ENCODE peak calls at places on chromosomes 4 and X, in ten cellular contexts. One of them, this sample, is unnamed.

GRCh38 chr4:40672528-40673522 is 43.2 kb upstream of the RBM47 start:
- DNase-seq in substantia nigra: peak
- DNase-seq in mucosa of gallbladder: peak
- DNase-seq in Peyer's patch: no peak
- DNase-seq in stromal cell of bone marrow: peak
- DNase-seq in activated T-helper 1 cell treated with anti-CD3 and anti-CD28 coated beads, Interleukin-12 subunit alpha, Interleukin-12 subunit beta, Interleukin-2, Interleukin-4 antibody, amounts not matched to agents 30 ng/mL and 10 ng/mL and 1 ng/mL, durations not matched to agents 14 hours and 24 hours and 36 hours: peak
- DNase-seq in left lung: no peak
- DNase-seq in GM10248: peak
- DNase-seq in EL: peak
- DNase-seq in ureter: no peak
- DNase-seq in this sample: peak

GRCh38 chrX:23919706-23920320 is 12.0 kb downstream of the CXorf58 start:
- DNase-seq in Peyer's patch: no peak
- DNase-seq in left lung: no peak
- DNase-seq in ureter: no peak
- DNase-seq in EL: no peak
- DNase-seq in activated T-helper 1 cell treated with anti-CD3 and anti-CD28 coated beads, Interleukin-12 subunit alpha, Interleukin-12 subunit beta, Interleukin-2, Interleukin-4 antibody, amounts not matched to agents 30 ng/mL and 10 ng/mL and 1 ng/mL, durations not matched to agents 14 hours and 24 hours and 36 hours: no peak
- DNase-seq in mucosa of gallbladder: peak
- DNase-seq in stromal cell of bone marrow: no peak
- DNase-seq in GM10248: no peak
- DNase-seq in substantia nigra: no peak
- DNase-seq in this sample: peak

GRCh38 chr4:53119685-53120084 is 246.2 kb downstream of the SCFD2 start:
- DNase-seq in ureter: no peak
- DNase-seq in GM10248: no peak
- DNase-seq in EL: peak
- DNase-seq in activated T-helper 1 cell treated with anti-CD3 and anti-CD28 coated beads, Interleukin-12 subunit alpha, Interleukin-12 subunit beta, Interleukin-2, Interleukin-4 antibody, amounts not matched to agents 30 ng/mL and 10 ng/mL and 1 ng/mL, durations not matched to agents 14 hours and 24 hours and 36 hours: no peak
- DNase-seq in left lung: no peak
- DNase-seq in substantia nigra: no peak
- DNase-seq in Peyer's patch: no peak
- DNase-seq in mucosa of gallbladder: peak
- DNase-seq in stromal cell of bone marrow: no peak
- DNase-seq in this sample: peak

GRCh38 chr4:178185517-178185916 is 743.3 kb upstream of the AGA start:
- DNase-seq in mucosa of gallbladder: no peak
- DNase-seq in left lung: no peak
- DNase-seq in activated T-helper 1 cell treated with anti-CD3 and anti-CD28 coated beads, Interleukin-12 subunit alpha, Interleukin-12 subunit beta, Interleukin-2, Interleukin-4 antibody, amounts not matched to agents 30 ng/mL and 10 ng/mL and 1 ng/mL, durations not matched to agents 14 hours and 24 hours and 36 hours: no peak
- DNase-seq in ureter: no peak
- DNase-seq in GM10248: no peak
- DNase-seq in Peyer's patch: no peak
- DNase-seq in stromal cell of bone marrow: no peak
- DNase-seq in substantia nigra: no peak
- DNase-seq in EL: no peak
- DNase-seq in this sample: no peak

GRCh38 chrX:16633754-16634153 is 16.2 kb upstream of the S100G start:
- DNase-seq in GM10248: no peak
- DNase-seq in EL: peak
- DNase-seq in Peyer's patch: no peak
- DNase-seq in stromal cell of bone marrow: no peak
- DNase-seq in activated T-helper 1 cell treated with anti-CD3 and anti-CD28 coated beads, Interleukin-12 subunit alpha, Interleukin-12 subunit beta, Interleukin-2, Interleukin-4 antibody, amounts not matched to agents 30 ng/mL and 10 ng/mL and 1 ng/mL, durations not matched to agents 14 hours and 24 hours and 36 hours: no peak
- DNase-seq in mucosa of gallbladder: no peak
- DNase-seq in ureter: no peak
- DNase-seq in left lung: no peak
- DNase-seq in substantia nigra: no peak
- DNase-seq in this sample: no peak

GRCh38 chr4:57099363-57099762 is 10.8 kb downstream of the IGFBP7 start:
- DNase-seq in Peyer's patch: no peak
- DNase-seq in stromal cell of bone marrow: no peak
- DNase-seq in ureter: no peak
- DNase-seq in left lung: no peak
- DNase-seq in EL: no peak
- DNase-seq in activated T-helper 1 cell treated with anti-CD3 and anti-CD28 coated beads, Interleukin-12 subunit alpha, Interleukin-12 subunit beta, Interleukin-2, Interleukin-4 antibody, amounts not matched to agents 30 ng/mL and 10 ng/mL and 1 ng/mL, durations not matched to agents 14 hours and 24 hours and 36 hours: no peak
- DNase-seq in GM10248: no peak
- DNase-seq in mucosa of gallbladder: no peak
- DNase-seq in substantia nigra: no peak
- DNase-seq in this sample: no peak

GRCh38 chr4:142222127-142222526 is 585.7 kb downstream of the IL15 start:
- DNase-seq in ureter: no peak
- DNase-seq in Peyer's patch: no peak
- DNase-seq in substantia nigra: no peak
- DNase-seq in left lung: no peak
- DNase-seq in EL: no peak
- DNase-seq in stromal cell of bone marrow: no peak
- DNase-seq in activated T-helper 1 cell treated with anti-CD3 and anti-CD28 coated beads, Interleukin-12 subunit alpha, Interleukin-12 subunit beta, Interleukin-2, Interleukin-4 antibody, amounts not matched to agents 30 ng/mL and 10 ng/mL and 1 ng/mL, durations not matched to agents 14 hours and 24 hours and 36 hours: no peak
- DNase-seq in GM10248: no peak
- DNase-seq in mucosa of gallbladder: no peak
- DNase-seq in this sample: peak

GRCh38 chr4:150619032-150619431 is 37.1 kb downstream of the MAB21L2 start:
- DNase-seq in Peyer's patch: no peak
- DNase-seq in left lung: no peak
- DNase-seq in stromal cell of bone marrow: peak
- DNase-seq in substantia nigra: no peak
- DNase-seq in activated T-helper 1 cell treated with anti-CD3 and anti-CD28 coated beads, Interleukin-12 subunit alpha, Interleukin-12 subunit beta, Interleukin-2, Interleukin-4 antibody, amounts not matched to agents 30 ng/mL and 10 ng/mL and 1 ng/mL, durations not matched to agents 14 hours and 24 hours and 36 hours: no peak
- DNase-seq in ureter: no peak
- DNase-seq in mucosa of gallbladder: no peak
- DNase-seq in EL: no peak
- DNase-seq in GM10248: peak
- DNase-seq in this sample: no peak

GRCh38 chrX:24466025-24466424 is 939 bp downstream of the PDK3 start:
- DNase-seq in mucosa of gallbladder: no peak
- DNase-seq in Peyer's patch: no peak
- DNase-seq in GM10248: no peak
- DNase-seq in EL: no peak
- DNase-seq in substantia nigra: no peak
- DNase-seq in activated T-helper 1 cell treated with anti-CD3 and anti-CD28 coated beads, Interleukin-12 subunit alpha, Interleukin-12 subunit beta, Interleukin-2, Interleukin-4 antibody, amounts not matched to agents 30 ng/mL and 10 ng/mL and 1 ng/mL, durations not matched to agents 14 hours and 24 hours and 36 hours: no peak
- DNase-seq in stromal cell of bone marrow: no peak
- DNase-seq in left lung: no peak
- DNase-seq in ureter: no peak
- DNase-seq in this sample: no peak

GRCh38 chr4:6333301-6334202 is 63.9 kb downstream of the WFS1 start:
- DNase-seq in stromal cell of bone marrow: no peak
- DNase-seq in Peyer's patch: no peak
- DNase-seq in GM10248: no peak
- DNase-seq in ureter: no peak
- DNase-seq in substantia nigra: no peak
- DNase-seq in activated T-helper 1 cell treated with anti-CD3 and anti-CD28 coated beads, Interleukin-12 subunit alpha, Interleukin-12 subunit beta, Interleukin-2, Interleukin-4 antibody, amounts not matched to agents 30 ng/mL and 10 ng/mL and 1 ng/mL, durations not matched to agents 14 hours and 24 hours and 36 hours: no peak
- DNase-seq in left lung: no peak
- DNase-seq in EL: peak
- DNase-seq in mucosa of gallbladder: no peak
- DNase-seq in this sample: no peak

GRCh38 chr4:4603067-4603466 is 61.2 kb upstream of the STX18 start:
- DNase-seq in EL: no peak
- DNase-seq in stromal cell of bone marrow: no peak
- DNase-seq in GM10248: no peak
- DNase-seq in substantia nigra: no peak
- DNase-seq in mucosa of gallbladder: no peak
- DNase-seq in activated T-helper 1 cell treated with anti-CD3 and anti-CD28 coated beads, Interleukin-12 subunit alpha, Interleukin-12 subunit beta, Interleukin-2, Interleukin-4 antibody, amounts not matched to agents 30 ng/mL and 10 ng/mL and 1 ng/mL, durations not matched to agents 14 hours and 24 hours and 36 hours: no peak
- DNase-seq in ureter: no peak
- DNase-seq in Peyer's patch: no peak
- DNase-seq in left lung: no peak
- DNase-seq in this sample: no peak

GRCh38 chr4:68344785-68345184 is 5.1 kb downstream of the YTHDC1 start:
- DNase-seq in EL: no peak
- DNase-seq in substantia nigra: no peak
- DNase-seq in activated T-helper 1 cell treated with anti-CD3 and anti-CD28 coated beads, Interleukin-12 subunit alpha, Interleukin-12 subunit beta, Interleukin-2, Interleukin-4 antibody, amounts not matched to agents 30 ng/mL and 10 ng/mL and 1 ng/mL, durations not matched to agents 14 hours and 24 hours and 36 hours: no peak
- DNase-seq in left lung: peak
- DNase-seq in stromal cell of bone marrow: no peak
- DNase-seq in mucosa of gallbladder: no peak
- DNase-seq in Peyer's patch: no peak
- DNase-seq in ureter: no peak
- DNase-seq in GM10248: no peak
- DNase-seq in this sample: no peak

GRCh38 chr4:6343950-6344408 is 74.3 kb downstream of the WFS1 start:
- DNase-seq in mucosa of gallbladder: peak
- DNase-seq in GM10248: no peak
- DNase-seq in left lung: peak
- DNase-seq in activated T-helper 1 cell treated with anti-CD3 and anti-CD28 coated beads, Interleukin-12 subunit alpha, Interleukin-12 subunit beta, Interleukin-2, Interleukin-4 antibody, amounts not matched to agents 30 ng/mL and 10 ng/mL and 1 ng/mL, durations not matched to agents 14 hours and 24 hours and 36 hours: no peak
- DNase-seq in stromal cell of bone marrow: peak
- DNase-seq in substantia nigra: no peak
- DNase-seq in ureter: no peak
- DNase-seq in EL: peak
- DNase-seq in Peyer's patch: no peak
- DNase-seq in this sample: peak

GRCh38 chr4:7055990-7056325 is 11.9 kb downstream of the GRPEL1 start:
- DNase-seq in substantia nigra: no peak
- DNase-seq in ureter: no peak
- DNase-seq in left lung: peak
- DNase-seq in Peyer's patch: no peak
- DNase-seq in GM10248: no peak
- DNase-seq in EL: no peak
- DNase-seq in activated T-helper 1 cell treated with anti-CD3 and anti-CD28 coated beads, Interleukin-12 subunit alpha, Interleukin-12 subunit beta, Interleukin-2, Interleukin-4 antibody, amounts not matched to agents 30 ng/mL and 10 ng/mL and 1 ng/mL, durations not matched to agents 14 hours and 24 hours and 36 hours: no peak
- DNase-seq in mucosa of gallbladder: no peak
- DNase-seq in stromal cell of bone marrow: no peak
- DNase-seq in this sample: no peak

GRCh38 chr4:181350578-181351420 is 892.4 kb upstream of the TENM3 start:
- DNase-seq in EL: no peak
- DNase-seq in substantia nigra: no peak
- DNase-seq in ureter: no peak
- DNase-seq in GM10248: no peak
- DNase-seq in mucosa of gallbladder: no peak
- DNase-seq in left lung: no peak
- DNase-seq in activated T-helper 1 cell treated with anti-CD3 and anti-CD28 coated beads, Interleukin-12 subunit alpha, Interleukin-12 subunit beta, Interleukin-2, Interleukin-4 antibody, amounts not matched to agents 30 ng/mL and 10 ng/mL and 1 ng/mL, durations not matched to agents 14 hours and 24 hours and 36 hours: no peak
- DNase-seq in stromal cell of bone marrow: no peak
- DNase-seq in Peyer's patch: no peak
- DNase-seq in this sample: no peak